ENCODE peak calls at places on chromosomes 3 and 15, in seven cellular contexts. E, G, T, F, K, S and C are unnamed samples. For H3K36me3 and H3K4me1, the result is how much of the 10 kb centered on the place peaks cover.

GRCh38 chr3:6785726-6786125 is 75.2 kb upstream of the GRM7 start:
- DNase-seq in E (no peak), G (no peak), T (no peak), F (no peak), K (no peak), S (no peak), C (no peak)

GRCh38 chr3:127286571-127287140 is 1.2 kb downstream of the PRR20G start:
- DNase-seq in E (no peak), G (no peak), T (no peak), F (no peak), K (no peak), S (no peak), C (no peak)

GRCh38 chr3:189267981-189268613 is 96.3 kb downstream of the TPRG1 start:
- DNase-seq in E (no peak), G (no peak), T (no peak), F (no peak), K (no peak), S (no peak), C (no peak)

GRCh38 chr15:100721758-100722550 is 119.6 kb downstream of the ASB7 start:
- DNase-seq in E (no peak), G (peak), T (peak), F (peak), K (no peak), S (peak), C (peak)

GRCh38 chr15:40097968-40098476 is 10.7 kb downstream of the BMF start:
- DNase-seq in E (peak), G (peak), T (no peak), F (peak), K (peak), S (peak), C (peak)

GRCh38 chr3:68239542-68239941 is 585.1 kb upstream of the SUCLG2 start:
- DNase-seq in E (no peak), G (no peak), T (no peak), F (no peak), K (no peak), S (no peak), C (no peak)

GRCh38 chr3:107861904-107862303 is 228.9 kb downstream of the CD47 start:
- DNase-seq in E (no peak), G (no peak), T (no peak), F (no peak), K (no peak), S (no peak), C (no peak)

GRCh38 chr3:194140520-194141414 is 4.8 kb downstream of the HES1 start:
- DNase-seq in E (peak), G (peak), T (peak), F (peak), K (peak), S (peak), C (peak)

GRCh38 chr3:98800401-98800800 is 37.3 kb downstream of the ST3GAL6 start:
- DNase-seq in E (no peak), G (no peak), T (no peak), F (no peak), K (no peak), S (no peak), C (no peak)

GRCh38 chr3:98796334-98796733 is 33.2 kb downstream of the ST3GAL6 start:
- DNase-seq in E (no peak), G (no peak), T (no peak), F (no peak), K (no peak), S (no peak), C (no peak)

GRCh38 chr3:98799479-98799878 is 36.3 kb downstream of the ST3GAL6 start:
- DNase-seq in E (no peak), G (no peak), T (no peak), F (no peak), K (no peak), S (no peak), C (no peak)

GRCh38 chr3:98798820-98799219 is 35.7 kb downstream of the ST3GAL6 start:
- DNase-seq in E (no peak), G (no peak), T (no peak), F (no peak), K (no peak), S (no peak), C (no peak)

GRCh38 chr3:98797905-98798304 is 34.8 kb downstream of the ST3GAL6 start:
- DNase-seq in E (no peak), G (no peak), T (no peak), F (no peak), K (no peak), S (no peak), C (no peak)
- H3K27ac ChIP-seq in E (no peak), G (no peak), T (no peak), F (no peak), K (no peak), S (no peak), C (no peak)

DNA sequence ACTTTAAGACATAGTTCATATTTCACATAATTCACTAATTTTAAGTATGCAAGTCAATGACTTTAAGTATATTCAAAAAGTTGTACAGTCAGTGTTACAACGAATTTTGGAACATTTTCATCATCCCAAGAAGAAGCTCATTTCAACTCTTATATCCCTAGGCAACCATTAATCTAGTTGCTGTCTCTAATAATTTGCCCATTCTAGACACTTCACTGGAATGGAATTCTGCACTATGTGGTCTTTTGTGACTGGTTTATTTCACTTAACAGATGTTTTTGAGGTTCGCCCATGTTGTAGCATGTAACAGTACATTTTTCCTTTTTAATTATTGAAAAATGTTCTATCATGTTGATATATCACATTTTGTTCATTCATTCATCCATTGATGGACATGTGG is 104.2 kb upstream of the SPRED1 start:
- DNase-seq in E (no peak), G (no peak), T (no peak), F (no peak), K (no peak), S (no peak), C (no peak)
- H3K36me3 ChIP-seq in E (under half), G (under half), T (under half), F (under half), K (under half), S (under half), C (under half)

GRCh38 chr15:85621096-85621495 is 173.6 kb downstream of the KLHL25 start:
- DNase-seq in E (peak), G (no peak), T (no peak), F (no peak), K (no peak), S (no peak), C (no peak)
- H3K4me1 ChIP-seq in E (half or more), G (half or more), T (under half), F (half or more), K (half or more), S (half or more), C (under half)

DNA sequence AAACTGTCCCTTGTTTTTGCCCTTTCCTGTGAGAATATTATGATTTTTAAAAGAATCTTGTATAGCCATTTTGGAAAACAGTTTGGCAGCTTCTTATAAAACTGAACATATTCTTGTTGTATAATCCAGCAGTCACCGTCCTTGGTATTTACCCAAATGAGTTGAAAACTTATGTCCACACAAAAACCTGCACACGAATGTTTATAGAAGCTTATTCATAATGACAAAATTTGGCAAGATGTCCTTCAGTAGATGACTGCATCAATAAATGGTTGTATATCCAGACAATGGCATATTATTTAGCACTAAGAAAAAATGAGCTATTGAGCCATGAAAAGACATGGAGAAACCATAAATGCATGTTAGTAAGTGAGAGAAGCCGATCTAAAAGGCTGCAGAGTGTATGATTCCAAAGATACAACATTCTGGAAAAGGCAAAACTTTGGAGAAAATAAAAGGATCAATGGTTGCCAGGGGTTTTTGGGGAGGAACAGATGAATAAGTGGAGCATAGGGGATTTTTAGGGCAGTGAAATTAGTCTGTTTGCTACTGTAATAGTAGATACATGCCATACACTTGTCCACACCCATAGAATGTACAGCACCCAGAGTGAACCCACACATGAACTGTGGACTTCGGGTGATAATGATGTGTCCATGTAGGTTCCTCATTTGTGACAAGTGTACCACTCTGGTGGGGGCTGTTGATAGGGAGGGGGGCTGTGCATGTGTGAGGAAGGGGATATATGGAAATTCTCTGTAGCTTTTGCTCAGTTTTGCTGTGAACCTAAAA is 31.7 kb downstream of the LIMD1 start:
- DNase-seq in E (no peak), G (no peak), T (no peak), F (no peak), K (no peak), S (no peak), C (no peak)
- H3K27ac ChIP-seq in E (no peak), G (no peak), T (no peak), F (no peak), K (no peak), S (no peak), C (no peak)

GRCh38 chr15:92942706-92943105 is 42.6 kb downstream of the CHD2 start:
- DNase-seq in E (no peak), G (no peak), T (no peak), F (no peak), K (no peak), S (no peak), C (no peak)

GRCh38 chr15:92943581-92943980 is 43.5 kb downstream of the CHD2 start:
- DNase-seq in E (no peak), G (no peak), T (no peak), F (no peak), K (no peak), S (no peak), C (no peak)

GRCh38 chr15:92947071-92947730 is 47.1 kb downstream of the CHD2 start:
- DNase-seq in E (no peak), G (no peak), T (no peak), F (no peak), K (no peak), S (no peak), C (no peak)

GRCh38 chr15:92941668-92942067 is 41.5 kb downstream of the CHD2 start:
- DNase-seq in E (no peak), G (no peak), T (no peak), F (no peak), K (no peak), S (no peak), C (no peak)

GRCh38 chr15:92944946-92945521 is 44.9 kb downstream of the CHD2 start:
- DNase-seq in E (no peak), G (no peak), T (no peak), F (no peak), K (no peak), S (no peak), C (no peak)
- H3K36me3 ChIP-seq in E (under half), G (half or more), T (half or more), F (under half), K (half or more), S (half or more), C (under half)